ENCODE peak calls at places on chromosomes 16 and 17, in six cellular contexts. G, Y, S, I, M and W are unnamed samples.

GRCh38 chr17:8479431-8479947 is 43.8 kb downstream of the NDEL1 start:
- DNase-seq in Y (peak), S (no peak), I (no peak), M (no peak), G (peak), W (no peak)

GRCh38 chr17:4710693-4711634 is 532 bp downstream of the ARRB2 start:
- DNase-seq in M (no peak), Y (no peak), S (peak), I (no peak), G (no peak), W (no peak)

GRCh38 chr16:55494994-55495421 is 13.9 kb upstream of the LPCAT2 start:
- DNase-seq in Y (no peak), G (peak), M (peak), I (no peak), S (peak), W (peak)

GRCh38 chr17:19747829-19748806 is at the start of gene ALDH3A1:
- DNase-seq in I (no peak), Y (no peak), M (no peak), S (no peak), G (no peak), W (no peak)

GRCh38 chr16:27387724-27388123 is 14.2 kb upstream of the IL21R start:
- DNase-seq in S (no peak), G (no peak), M (no peak), Y (no peak), I (no peak), W (no peak)

GRCh38 chr17:31446195-31446967 is 54.9 kb downstream of the RAB11FIP4 start:
- DNase-seq in I (no peak), G (no peak), M (no peak), Y (no peak), S (no peak), W (no peak)

GRCh38 chr17:79981661-79982101 is 54.0 kb downstream of the TBC1D16 start:
- DNase-seq in M (no peak), G (no peak), Y (peak), S (peak), I (no peak), W (no peak)

GRCh38 chr17:16285646-16286008 is 67.6 kb downstream of the CENPV start:
- DNase-seq in G (no peak), S (no peak), I (no peak), M (no peak), Y (no peak), W (no peak)

GRCh38 chr17:6040473-6040872 is 29.7 kb upstream of the WSCD1 start:
- DNase-seq in M (no peak), I (no peak), Y (no peak), G (no peak), S (no peak), W (no peak)

GRCh38 chr17:13952252-13952721 is 117.0 kb upstream of the COX10 start:
- DNase-seq in G (no peak), I (no peak), M (no peak), Y (no peak), S (no peak), W (no peak)

GRCh38 chr17:80879723-80880649 is 111.7 kb upstream of the CHMP6 start:
- DNase-seq in M (no peak), G (no peak), Y (peak), S (no peak), I (no peak), W (no peak)

GRCh38 chr17:64343833-64344637 is 46.6 kb downstream of the PECAM1 start:
- DNase-seq in S (no peak), M (peak), G (peak), I (peak), Y (no peak), W (peak)

GRCh38 chr17:38587956-38588771 is 17.6 kb downstream of the SRCIN1 start:
- DNase-seq in G (no peak), I (no peak), M (no peak), S (no peak), Y (no peak), W (no peak)

GRCh38 chr17:81870155-81870977 is 771 bp downstream of the ARHGDIA start:
- DNase-seq in I (no peak), G (no peak), M (no peak), Y (no peak), S (peak), W (peak)

GRCh38 chr16:89987169-89987568 is 32.1 kb downstream of the DBNDD1 start:
- DNase-seq in M (no peak), Y (no peak), S (no peak), I (no peak), G (no peak), W (no peak)

GRCh38 chr17:42536048-42536371 is at the start of gene NAGLU:
- DNase-seq in Y (peak), M (peak), I (peak), S (peak), G (no peak), W (peak)

GRCh38 chr17:48553837-48554236 is 8.9 kb upstream of the HOXB2 start:
- DNase-seq in G (no peak), S (no peak), Y (no peak), M (no peak), I (no peak), W (no peak)

GRCh38 chr17:48554412-48555090 is 9.6 kb upstream of the HOXB2 start:
- DNase-seq in Y (no peak), I (no peak), S (no peak), M (no peak), G (no peak), W (no peak)

GRCh38 chr17:48556534-48557401 is 11.9 kb upstream of the HOXB2 start:
- DNase-seq in S (no peak), I (no peak), M (no peak), G (no peak), Y (no peak), W (no peak)

GRCh38 chr17:48555616-48556533 is 11.0 kb upstream of the HOXB2 start:
- DNase-seq in G (no peak), Y (no peak), I (no peak), S (no peak), M (no peak), W (no peak)

GRCh38 chr17:48555183-48555615 is 10.3 kb upstream of the HOXB2 start:
- DNase-seq in M (no peak), S (no peak), I (no peak), G (peak), Y (no peak), W (no peak)
- TF ChIP-seq CTCF in M (no peak), S (no peak), I (no peak), G (no peak), Y (no peak), W (no peak)

DNA sequence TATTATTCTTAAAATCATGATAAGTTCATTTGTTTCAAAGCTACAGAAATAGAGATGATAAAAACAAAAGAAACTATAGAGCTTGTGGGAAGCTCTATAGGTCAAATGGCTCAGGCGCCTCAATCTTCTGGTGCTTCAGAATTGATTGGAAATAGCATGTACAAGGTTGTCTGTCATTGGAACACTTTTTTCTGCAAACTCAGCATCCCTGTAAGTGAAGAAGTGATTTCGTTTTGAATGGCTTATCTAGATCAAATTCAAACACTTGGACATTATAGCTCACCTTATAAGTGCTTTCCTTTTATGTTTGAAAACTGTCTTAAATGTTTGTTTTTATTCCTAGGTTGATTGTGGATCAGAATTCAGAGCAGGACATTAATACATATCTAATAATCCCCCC is 103.7 kb downstream of the SKAP1 start:
- DNase-seq in M (no peak), G (no peak), I (no peak), Y (no peak), S (no peak), W (no peak)
- H3K27ac ChIP-seq in M (no peak), G (no peak), I (no peak), Y (no peak), S (no peak), W (no peak)

DNA sequence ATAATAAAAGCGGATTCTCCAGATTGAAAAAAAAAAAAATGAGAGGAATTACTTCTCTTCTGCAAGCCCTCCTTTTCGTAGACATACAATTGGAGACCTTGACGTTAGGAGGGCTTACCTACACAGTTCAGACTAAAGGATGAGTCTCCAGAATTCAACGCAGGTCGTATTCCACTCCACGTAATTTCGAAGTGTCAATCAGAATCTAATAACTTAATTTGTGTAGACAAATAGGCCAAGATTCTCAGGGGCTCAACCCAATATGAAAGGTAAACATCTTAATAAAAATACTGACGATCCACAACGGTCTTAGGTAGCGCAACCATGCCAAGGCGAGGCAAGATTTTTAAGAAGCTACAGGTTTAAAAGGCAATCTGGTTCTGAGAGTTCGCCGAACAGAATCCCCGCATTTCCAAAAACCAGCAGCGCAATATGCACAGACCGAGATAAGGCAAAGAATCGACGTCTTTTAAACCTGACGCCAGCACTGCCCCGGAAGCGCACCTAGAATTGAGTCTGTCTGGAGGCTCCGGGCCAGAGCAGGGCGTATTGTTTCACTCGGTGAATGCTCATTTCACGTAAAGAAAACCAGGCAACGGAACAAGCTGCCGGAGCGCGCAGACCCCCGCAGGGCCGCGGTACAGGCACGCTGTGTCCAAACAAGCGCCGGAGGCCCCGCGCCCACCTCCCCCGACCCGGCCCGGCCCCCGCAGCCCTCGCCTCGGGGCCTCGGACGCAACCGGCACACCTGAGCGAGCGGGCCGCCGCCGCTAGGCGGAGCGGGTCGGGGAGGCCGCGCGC is 623 bp downstream of the MBTPS1 start:
- DNase-seq in I (no peak), S (no peak), Y (no peak), M (no peak), G (no peak), W (peak)
- TF ChIP-seq CTCF in I (no peak), S (no peak), Y (no peak), M (peak), G (no peak), W (no peak)

DNA sequence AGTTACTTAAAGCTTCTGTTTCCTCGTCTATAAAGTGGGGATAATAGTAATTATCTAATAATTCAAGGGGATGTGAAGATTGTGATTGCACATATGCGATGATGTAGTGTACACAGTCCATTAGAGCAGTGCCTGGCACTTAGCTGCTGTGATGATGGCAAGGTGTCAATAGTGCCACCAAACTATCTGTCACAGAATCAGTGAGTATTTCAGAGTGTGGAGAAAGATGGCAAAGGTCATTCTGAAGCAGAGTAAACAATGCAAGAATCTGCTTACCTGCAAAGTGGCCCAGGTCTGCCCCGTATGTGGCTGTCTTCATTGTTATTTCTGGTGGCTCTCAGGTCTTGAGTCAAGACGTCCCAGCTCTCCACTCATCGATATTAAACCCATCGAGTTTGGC is 15.1 kb downstream of the SYT17 start:
- DNase-seq in I (no peak), M (no peak), G (no peak), Y (no peak), S (no peak), W (no peak)
- H3K27ac ChIP-seq in I (no peak), M (no peak), G (no peak), Y (no peak), S (no peak), W (no peak)

GRCh38 chr16:15524966-15525365 is 90.6 kb downstream of the BMERB1 start:
- DNase-seq in I (no peak), M (no peak), G (no peak), S (no peak), Y (no peak), W (no peak)
- TF ChIP-seq CTCF in I (no peak), M (no peak), G (no peak), S (no peak), Y (no peak), W (no peak)

GRCh38 chr17:49359990-49360795 is 1.9 kb downstream of the ZNF652 start:
- DNase-seq in Y (no peak), S (no peak), G (no peak), I (no peak), M (no peak), W (no peak)
- H3K27ac ChIP-seq in Y (peak), S (peak), G (no peak), I (no peak), M (peak), W (peak)

GRCh38 chr17:74646231-74646630 is 22.7 kb upstream of the CD300E start:
- DNase-seq in G (no peak), S (peak), M (no peak), Y (no peak), I (no peak), W (peak)
- TF ChIP-seq CTCF in G (no peak), S (no peak), M (no peak), Y (no peak), I (no peak), W (peak)

GRCh38 chr17:37176683-37177082 is 199.1 kb upstream of the C17orf78 start:
- DNase-seq in G (no peak), Y (no peak), S (no peak), M (no peak), I (no peak), W (peak)
- H3K27ac ChIP-seq in G (no peak), Y (peak), S (peak), M (no peak), I (no peak), W (no peak)

GRCh38 chr16:71367243-71367976 is 8.9 kb downstream of the CALB2 start:
- DNase-seq in Y (no peak), G (no peak), M (no peak), I (no peak), S (peak), W (peak)
- TF ChIP-seq CTCF in Y (no peak), G (peak), M (no peak), I (no peak), S (peak), W (peak)

DNA sequence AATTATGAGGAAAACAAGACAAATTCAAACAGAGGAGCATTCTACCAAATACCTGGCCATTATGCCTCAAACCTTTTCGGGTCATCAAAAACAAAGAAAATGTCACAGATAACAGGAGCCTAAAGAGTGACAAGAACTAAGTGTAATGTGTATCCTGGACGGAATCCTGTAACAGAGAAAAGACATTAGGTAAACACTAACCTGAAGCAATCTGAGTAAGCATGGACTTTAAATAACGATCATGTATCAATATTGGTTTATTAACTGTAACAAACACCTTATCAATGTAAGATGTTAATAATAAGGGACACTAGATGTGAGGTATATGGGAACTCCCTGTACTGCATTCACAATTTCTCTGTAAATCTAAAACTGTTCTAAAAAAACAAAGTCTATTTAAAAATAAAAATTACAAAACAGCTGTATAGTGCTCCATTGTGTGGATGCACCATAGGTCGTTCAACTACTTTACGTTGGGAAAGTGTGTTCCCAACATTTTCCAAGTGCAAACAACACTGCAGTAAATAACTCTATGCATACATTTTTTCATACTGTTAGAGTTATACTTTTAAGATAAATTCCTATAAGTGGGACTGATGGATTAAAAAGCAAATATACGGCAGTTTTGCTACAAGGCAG is 14.8 kb downstream of the CMC2 start:
- DNase-seq in Y (no peak), S (no peak), I (no peak), M (no peak), G (no peak), W (no peak)
- H3K27ac ChIP-seq in Y (no peak), S (peak), I (no peak), M (no peak), G (no peak), W (peak)